ENCODE peak calls at places on chromosome 22, in six cellular contexts. One of them, this sample, is unnamed.

GRCh38 chr22:41504397-41504796 is 35.5 kb downstream of the ACO2 start:
- DNase-seq in left colon: no peak
- DNase-seq in GM13977: no peak
- DNase-seq in NCI-H2029: no peak
- DNase-seq in ELF-1: no peak
- DNase-seq in transverse colon: no peak
- DNase-seq in this sample: no peak

GRCh38 chr22:44995282-44995597 is 14.6 kb downstream of the PHF21B start:
- DNase-seq in left colon: no peak
- DNase-seq in GM13977: no peak
- DNase-seq in NCI-H2029: no peak
- DNase-seq in ELF-1: no peak
- DNase-seq in transverse colon: no peak
- DNase-seq in this sample: peak

GRCh38 chr22:46007848-46008261 is 30.9 kb upstream of the WNT7B start:
- DNase-seq in left colon: peak
- DNase-seq in GM13977: no peak
- DNase-seq in NCI-H2029: peak
- DNase-seq in ELF-1: peak
- DNase-seq in transverse colon: peak
- DNase-seq in this sample: peak

GRCh38 chr22:49649166-49649565 is 178.5 kb downstream of the BRD1 start:
- DNase-seq in left colon: no peak
- DNase-seq in GM13977: no peak
- DNase-seq in NCI-H2029: no peak
- DNase-seq in ELF-1: no peak
- DNase-seq in transverse colon: no peak
- DNase-seq in this sample: no peak

GRCh38 chr22:44368611-44369010 is 55.9 kb upstream of the SHISAL1 start:
- DNase-seq in left colon: no peak
- DNase-seq in GM13977: no peak
- DNase-seq in NCI-H2029: no peak
- DNase-seq in ELF-1: no peak
- DNase-seq in transverse colon: no peak
- DNase-seq in this sample: no peak

GRCh38 chr22:17087176-17088131 is 2.7 kb downstream of the IL17RA start:
- DNase-seq in left colon: no peak
- DNase-seq in GM13977: peak
- DNase-seq in NCI-H2029: peak
- DNase-seq in ELF-1: no peak
- DNase-seq in transverse colon: no peak
- DNase-seq in this sample: no peak

GRCh38 chr22:19537941-19538488 is 13.8 kb upstream of the CLDN5 start:
- DNase-seq in left colon: no peak
- DNase-seq in GM13977: no peak
- DNase-seq in NCI-H2029: no peak
- DNase-seq in ELF-1: no peak
- DNase-seq in transverse colon: no peak
- DNase-seq in this sample: no peak

GRCh38 chr22:39010946-39011625 is 3.0 kb upstream of the APOBEC3C start:
- DNase-seq in left colon: no peak
- DNase-seq in GM13977: no peak
- DNase-seq in NCI-H2029: no peak
- DNase-seq in ELF-1: no peak
- DNase-seq in transverse colon: no peak
- DNase-seq in this sample: no peak

GRCh38 chr22:25110596-25110845 is 89.1 kb upstream of the CRYBB3 start:
- DNase-seq in left colon: no peak
- DNase-seq in GM13977: no peak
- DNase-seq in NCI-H2029: no peak
- DNase-seq in ELF-1: no peak
- DNase-seq in transverse colon: no peak
- DNase-seq in this sample: no peak

GRCh38 chr22:43181321-43182076 is 5.4 kb downstream of the TTLL12 start:
- DNase-seq in left colon: no peak
- DNase-seq in GM13977: no peak
- DNase-seq in NCI-H2029: no peak
- DNase-seq in ELF-1: no peak
- DNase-seq in transverse colon: no peak
- DNase-seq in this sample: no peak

GRCh38 chr22:32991353-32992115 is 66.6 kb downstream of the SYN3 start:
- DNase-seq in left colon: peak
- DNase-seq in GM13977: no peak
- DNase-seq in NCI-H2029: no peak
- DNase-seq in ELF-1: peak
- DNase-seq in transverse colon: no peak
- DNase-seq in this sample: no peak

GRCh38 chr22:50261615-50262459 is at the start of gene MAPK12:
- DNase-seq in left colon: no peak
- DNase-seq in GM13977: peak
- DNase-seq in NCI-H2029: no peak
- DNase-seq in ELF-1: no peak
- DNase-seq in transverse colon: no peak
- DNase-seq in this sample: no peak

GRCh38 chr22:30234786-30235470 is 11.6 kb downstream of the LIF start:
- DNase-seq in left colon: no peak
- DNase-seq in GM13977: no peak
- DNase-seq in NCI-H2029: no peak
- DNase-seq in ELF-1: peak
- DNase-seq in transverse colon: no peak
- DNase-seq in this sample: peak

GRCh38 chr22:29202231-29203192 is 3.2 kb upstream of the EMID1 start:
- DNase-seq in left colon: peak
- DNase-seq in GM13977: peak
- DNase-seq in NCI-H2029: peak
- DNase-seq in ELF-1: peak
- DNase-seq in transverse colon: peak
- DNase-seq in this sample: peak

GRCh38 chr22:50044485-50045143 is 13.5 kb downstream of the TTLL8 start:
- DNase-seq in left colon: no peak
- DNase-seq in GM13977: no peak
- DNase-seq in NCI-H2029: no peak
- DNase-seq in ELF-1: no peak
- DNase-seq in transverse colon: no peak
- DNase-seq in this sample: no peak

GRCh38 chr22:21718492-21718891 is 17.1 kb downstream of the YPEL1 start:
- DNase-seq in left colon: no peak
- DNase-seq in GM13977: no peak
- DNase-seq in NCI-H2029: no peak
- DNase-seq in ELF-1: no peak
- DNase-seq in transverse colon: no peak
- DNase-seq in this sample: no peak

GRCh38 chr22:17492247-17492646 is 71.1 kb upstream of the SLC25A18 start:
- DNase-seq in left colon: no peak
- DNase-seq in GM13977: no peak
- DNase-seq in NCI-H2029: no peak
- DNase-seq in ELF-1: no peak
- DNase-seq in transverse colon: no peak
- DNase-seq in this sample: peak